ENCODE peak calls at places on chromosomes 12 and 14, in ten cellular contexts. N is left lung; J is thoracic aorta; R is GM23248; T is CD4-positive, alpha-beta T cell; F is tibial artery; Q is cardiac muscle cell; L is HCT116; A is Peyer's patch; Y is lung. M is an unnamed sample.
A peak's percentile ranks its signal among the peaks of the same experiment; 100 is the strongest.

GRCh38 chr12:82981150-82981549 is 294.4 kb downstream of the TMTC2 start:
- DNase-seq in R (peak; percentile 5), F (no peak), Q (peak; percentile 14), A (no peak), J (no peak), L (no peak), T (no peak), Y (no peak), N (no peak), M (no peak)

GRCh38 chr14:95255487-95255886 is 64.2 kb downstream of the CLMN start:
- DNase-seq in T (no peak), A (peak; percentile 90), J (no peak), Y (peak; percentile 84), R (no peak), F (no peak), Q (peak; percentile 81), L (peak; percentile 38), N (peak; percentile 83), M (no peak)

GRCh38 chr12:106342397-106343212 is 14.9 kb upstream of the POLR3B start:
- DNase-seq in T (no peak), F (peak; percentile 88), Y (peak; percentile 68), A (peak; percentile 74), R (peak; percentile 96), L (no peak), J (peak; percentile 44), N (no peak), Q (peak; percentile 71), M (no peak)

GRCh38 chr12:67773896-67774295 is 125.4 kb downstream of the DYRK2 start:
- DNase-seq in T (no peak), R (no peak), F (no peak), L (no peak), N (no peak), A (no peak), Q (no peak), J (no peak), Y (no peak), M (no peak)

GRCh38 chr12:44509471-44509870 is 366.6 kb downstream of the NELL2 start:
- DNase-seq in J (no peak), F (no peak), N (no peak), T (no peak), L (no peak), Q (no peak), Y (no peak), A (no peak), R (no peak), M (no peak)

GRCh38 chr12:32541754-32542374 is 137.2 kb upstream of the DNM1L start:
- DNase-seq in Y (no peak), Q (peak; percentile 53), A (no peak), N (no peak), R (peak; percentile 17), F (no peak), J (no peak), T (no peak), L (no peak), M (no peak)

GRCh38 chr12:116318738-116319050 is 41.2 kb upstream of the MED13L start:
- DNase-seq in L (no peak), Q (peak; percentile 29), A (no peak), F (no peak), N (no peak), R (no peak), Y (no peak), T (no peak), J (no peak), M (no peak)

GRCh38 chr12:5921966-5922365 is 23.1 kb downstream of the ANO2 start:
- DNase-seq in T (no peak), R (no peak), N (no peak), F (no peak), Q (no peak), J (no peak), A (no peak), L (no peak), Y (no peak), M (no peak)

GRCh38 chr12:94205738-94206310 is 57.4 kb downstream of the PLXNC1 start:
- DNase-seq in Y (no peak), R (no peak), L (no peak), J (no peak), Q (no peak), T (no peak), N (no peak), A (no peak), F (no peak), M (no peak)

GRCh38 chr12:92476844-92477243 is 225.9 kb upstream of the PLEKHG7 start:
- DNase-seq in R (no peak), Q (no peak), L (no peak), F (no peak), A (no peak), Y (no peak), J (no peak), T (no peak), N (no peak), M (no peak)

GRCh38 chr12:94186461-94187237 is 38.3 kb downstream of the PLXNC1 start:
- DNase-seq in A (no peak), J (peak; percentile 4), N (peak; percentile 69), Y (no peak), T (no peak), R (no peak), Q (peak; percentile 78), F (peak; percentile 78), L (no peak), M (no peak)

GRCh38 chr12:18723752-18724151 is 14.1 kb downstream of the PLCZ1 start:
- DNase-seq in A (no peak), N (no peak), T (no peak), F (no peak), J (no peak), R (peak; percentile 70), Q (peak; percentile 66), Y (no peak), L (peak; percentile 73), M (no peak)

GRCh38 chr14:94823556-94824341 is 53.8 kb upstream of the GSC start:
- DNase-seq in T (no peak), N (no peak), Y (no peak), L (peak; percentile 76), R (peak; percentile 38), F (no peak), J (no peak), A (no peak), Q (no peak), M (no peak)

GRCh38 chr14:89669209-89669608 is 252.2 kb upstream of the FOXN3 start:
- DNase-seq in T (no peak), Q (no peak), F (peak; percentile 66), A (peak; percentile 55), N (no peak), L (no peak), R (no peak), J (no peak), Y (no peak), M (no peak)

GRCh38 chr12:46089414-46090162 is 99.2 kb upstream of the SCAF11 start:
- DNase-seq in R (peak; percentile 50), J (no peak), Q (no peak), L (no peak), T (no peak), N (no peak), Y (no peak), A (no peak), F (no peak), M (no peak)
- H3K9me3 ChIP-seq in R (no peaks in the 10 kb centered on the region), J (no peaks in the 10 kb centered on the region), Q (no peaks in the 10 kb centered on the region), L (peaks cover 13% of the 10 kb centered on the region), T (peaks cover 15% of the 10 kb centered on the region), N (no peaks in the 10 kb centered on the region), Y (no peaks in the 10 kb centered on the region), A (peaks cover 5% of the 10 kb centered on the region), F (no peaks in the 10 kb centered on the region), M (peaks cover 3% of the 10 kb centered on the region)

GRCh38 chr14:104121142-104121541 is 17.2 kb upstream of the KIF26A start:
- DNase-seq in Y (no peak), N (no peak), J (no peak), T (no peak), Q (no peak), A (no peak), L (no peak), R (no peak), F (no peak), M (peak; percentile 3)

GRCh38 chr14:104128981-104129380 is 9.4 kb upstream of the KIF26A start:
- DNase-seq in R (no peak), L (no peak), T (no peak), A (no peak), F (no peak), Y (no peak), J (no peak), Q (no peak), N (no peak), M (no peak)

GRCh38 chr14:104123879-104124278 is 14.5 kb upstream of the KIF26A start:
- DNase-seq in Q (no peak), Y (no peak), T (no peak), R (no peak), F (no peak), A (no peak), L (no peak), N (no peak), J (no peak), M (no peak)

GRCh38 chr14:104126753-104127152 is 11.6 kb upstream of the KIF26A start:
- DNase-seq in T (no peak), J (no peak), R (no peak), N (no peak), Y (no peak), L (no peak), F (no peak), Q (no peak), A (no peak), M (no peak)

GRCh38 chr14:104125011-104125410 is 13.4 kb upstream of the KIF26A start:
- DNase-seq in Y (no peak), L (no peak), T (no peak), Q (no peak), A (no peak), F (no peak), J (no peak), N (no peak), R (no peak), M (no peak)
- H3K9me3 ChIP-seq in Y (peaks cover 7% of the 10 kb centered on the region), L (peaks cover 33% of the 10 kb centered on the region), T (peaks cover 7% of the 10 kb centered on the region), Q (no peaks in the 10 kb centered on the region), A (peaks cover 26% of the 10 kb centered on the region), F (peaks cover 28% of the 10 kb centered on the region), J (peaks cover 10% of the 10 kb centered on the region), N (no peaks in the 10 kb centered on the region), R (peaks cover 4% of the 10 kb centered on the region), M (no peaks in the 10 kb centered on the region)

DNA sequence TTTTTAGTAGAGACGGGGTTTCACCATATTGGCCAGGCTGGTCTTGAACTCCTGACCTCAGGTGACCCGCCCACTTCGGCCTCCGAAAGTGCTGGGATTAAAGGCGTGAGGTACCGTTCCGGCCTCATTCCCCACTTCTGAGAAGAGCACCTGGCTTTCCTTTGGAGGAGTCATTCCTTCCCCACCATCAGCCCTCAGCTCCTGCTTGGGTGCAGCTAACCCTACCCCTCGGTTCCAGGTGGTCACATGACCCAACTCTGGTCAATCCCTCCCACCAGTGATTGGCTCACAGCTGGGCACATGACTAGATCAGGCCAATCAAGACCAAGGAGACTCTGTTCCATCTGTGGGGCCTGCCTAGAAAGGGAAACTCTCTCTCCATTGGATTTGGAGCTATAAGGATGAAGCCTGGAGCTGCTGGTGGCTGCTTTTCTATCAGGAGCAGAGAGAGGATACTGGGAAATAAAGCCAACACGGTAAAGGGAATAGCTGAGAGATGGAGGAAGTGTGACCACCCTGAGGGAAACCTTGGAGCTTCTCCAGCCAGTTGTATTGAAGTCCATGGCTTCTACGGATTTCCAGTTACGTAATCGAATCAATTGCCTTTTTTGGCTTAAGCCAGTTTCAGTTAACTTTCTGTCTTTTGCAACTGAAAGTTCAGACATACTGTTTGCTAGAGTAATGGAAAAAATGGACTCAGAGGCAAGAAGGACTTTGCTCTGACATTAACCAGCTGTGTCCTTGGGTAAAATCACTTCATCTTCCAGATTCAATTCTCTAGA is 19.8 kb upstream of the IFT81 start:
- DNase-seq in T (no peak), A (no peak), R (peak; percentile 22), Q (peak; percentile 79), L (no peak), Y (no peak), N (no peak), F (peak; percentile 60), J (no peak), M (no peak)
- H3K9me3 ChIP-seq in T (no peaks in the 10 kb centered on the region), A (no peaks in the 10 kb centered on the region), R (no peaks in the 10 kb centered on the region), Q (no peaks in the 10 kb centered on the region), L (no peaks in the 10 kb centered on the region), Y (no peaks in the 10 kb centered on the region), N (no peaks in the 10 kb centered on the region), F (no peaks in the 10 kb centered on the region), J (no peaks in the 10 kb centered on the region), M (no peaks in the 10 kb centered on the region)

GRCh38 chr12:4829161-4829792 is 80.4 kb upstream of the KCNA1 start:
- DNase-seq in F (no peak), Q (no peak), Y (no peak), T (no peak), J (no peak), R (no peak), L (no peak), N (no peak), A (no peak), M (no peak)
- H3K9me3 ChIP-seq in F (no peaks in the 10 kb centered on the region), Q (no peaks in the 10 kb centered on the region), Y (no peaks in the 10 kb centered on the region), T (no peaks in the 10 kb centered on the region), J (no peaks in the 10 kb centered on the region), R (no peaks in the 10 kb centered on the region), L (no peaks in the 10 kb centered on the region), N (no peaks in the 10 kb centered on the region), A (no peaks in the 10 kb centered on the region), M (no peaks in the 10 kb centered on the region)